ENCODE peak calls at places on chromosomes 16 and 17, in seven cellular contexts. P is esophagus squamous epithelium, Q is progenitor cell of endocrine pancreas, M is lower leg skin, R is glutamatergic neuron, L is AG04449, D is GM06990. E is an unnamed sample.

GRCh38 chr16:87963400-87963799 is 12.2 kb downstream of the BANP start:
- DNase-seq in P (no peak), Q (no peak), M (no peak), R (no peak), L (no peak), D (no peak), E (no peak)

GRCh38 chr16:4763791-4764190 is 3.2 kb downstream of the ZNF500 start:
- DNase-seq in P (no peak), Q (no peak), M (no peak), R (no peak), L (no peak), D (no peak), E (no peak)

GRCh38 chr16:55502801-55503366 is 6.0 kb upstream of the LPCAT2 start:
- DNase-seq in P (no peak), Q (no peak), M (peak), R (no peak), L (no peak), D (no peak), E (peak)

GRCh38 chr17:77107506-77108433 is 33.0 kb upstream of the SEC14L1 start:
- DNase-seq in P (no peak), Q (no peak), M (no peak), R (no peak), L (no peak), D (peak), E (peak)

GRCh38 chr16:66523861-66524354 is 26.0 kb downstream of the TK2 start:
- DNase-seq in P (no peak), Q (no peak), M (no peak), R (no peak), L (no peak), D (peak), E (peak)

GRCh38 chr17:70968302-70968701 is 799.0 kb downstream of the KCNJ2 start:
- DNase-seq in P (no peak), Q (no peak), M (no peak), R (no peak), L (no peak), D (no peak), E (no peak)

GRCh38 chr17:79788989-79789942 is 7.6 kb downstream of the CBX8 start:
- DNase-seq in P (no peak), Q (no peak), M (no peak), R (peak), L (no peak), D (no peak), E (no peak)

GRCh38 chr17:59842901-59843652 is 49.7 kb downstream of the TUBD1 start:
- DNase-seq in P (no peak), Q (no peak), M (no peak), R (no peak), L (peak), D (peak), E (no peak)

GRCh38 chr17:33949100-33949499 is 306.0 kb upstream of the CCL2 start:
- DNase-seq in P (no peak), Q (peak), M (no peak), R (peak), L (no peak), D (no peak), E (no peak)

GRCh38 chr17:77736721-77737120 is 221.8 kb upstream of the TNRC6C start:
- DNase-seq in P (no peak), Q (no peak), M (no peak), R (no peak), L (no peak), D (no peak), E (no peak)

GRCh38 chr17:66564992-66565465 is 262.6 kb downstream of the PRKCA start:
- DNase-seq in P (no peak), Q (no peak), M (no peak), R (no peak), L (no peak), D (no peak), E (no peak)

GRCh38 chr16:64397042-64397441 is 724.8 kb downstream of the CDH11 start:
- DNase-seq in P (no peak), Q (no peak), M (no peak), R (no peak), L (no peak), D (no peak), E (no peak)

GRCh38 chr17:66459811-66460270 is 157.4 kb downstream of the PRKCA start:
- DNase-seq in P (no peak), Q (no peak), M (peak), R (no peak), L (peak), D (no peak), E (no peak)

GRCh38 chr17:51259574-51260236 is at the start of gene MBTD1:
- DNase-seq in P (peak), Q (peak), M (peak), R (peak), L (peak), D (peak), E (peak)

GRCh38 chr16:89523680-89524344 is 15.6 kb downstream of the SPG7 start:
- DNase-seq in P (no peak), Q (no peak), M (no peak), R (no peak), L (no peak), D (no peak), E (no peak)

GRCh38 chr16:1401758-1402154 is 12.7 kb downstream of the UNKL start:
- DNase-seq in P (no peak), Q (no peak), M (no peak), R (no peak), L (no peak), D (no peak), E (no peak)

GRCh38 chr16:48384982-48385271 is 286 bp downstream of the SIAH1 start:
- DNase-seq in P (no peak), Q (no peak), M (no peak), R (no peak), L (no peak), D (no peak), E (peak)

GRCh38 chr16:2429771-2430663 is 770 bp downstream of the CCNF start:
- DNase-seq in P (no peak), Q (no peak), M (no peak), R (peak), L (no peak), D (no peak), E (peak)

GRCh38 chr16:7167651-7168050 is 165.0 kb upstream of the RBFOX1 start:
- DNase-seq in P (no peak), Q (no peak), M (no peak), R (no peak), L (no peak), D (no peak), E (no peak)

GRCh38 chr17:2701996-2702741 is 9.4 kb downstream of the CLUH start:
- DNase-seq in P (no peak), Q (no peak), M (no peak), R (peak), L (no peak), D (no peak), E (no peak)
- TF ChIP-seq CTCF in P (no peak), Q (no peak), M (no peak), R (no peak), L (no peak), D (no peak), E (no peak)

DNA sequence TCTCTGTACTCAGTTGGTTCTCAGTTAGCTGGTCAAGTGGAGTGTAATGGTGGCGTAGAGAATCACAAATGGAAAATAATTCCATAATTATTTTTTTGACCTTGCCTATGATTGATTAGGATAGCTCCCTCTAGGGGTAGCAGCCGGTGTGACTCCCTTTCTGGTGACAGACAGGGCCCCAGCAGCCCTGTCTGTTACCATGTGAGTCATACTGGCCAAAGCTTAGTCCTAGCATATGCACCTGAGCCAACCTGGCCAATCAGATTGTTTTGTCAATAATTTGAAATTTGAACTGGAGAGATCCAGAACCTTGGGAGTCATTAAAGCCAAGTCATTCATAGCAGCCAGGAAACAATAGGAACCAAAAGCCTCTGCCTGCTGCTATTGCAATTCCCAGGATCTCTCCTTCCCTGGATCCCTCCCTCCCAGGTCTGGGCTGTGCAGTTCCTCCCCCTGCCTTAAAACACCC is 5.6 kb downstream of the PNPO start:
- DNase-seq in P (peak), Q (peak), M (peak), R (peak), L (peak), D (peak), E (peak)
- TF ChIP-seq CTCF in P (peak), Q (peak), M (peak), R (peak), L (peak), D (peak), E (peak)

DNA sequence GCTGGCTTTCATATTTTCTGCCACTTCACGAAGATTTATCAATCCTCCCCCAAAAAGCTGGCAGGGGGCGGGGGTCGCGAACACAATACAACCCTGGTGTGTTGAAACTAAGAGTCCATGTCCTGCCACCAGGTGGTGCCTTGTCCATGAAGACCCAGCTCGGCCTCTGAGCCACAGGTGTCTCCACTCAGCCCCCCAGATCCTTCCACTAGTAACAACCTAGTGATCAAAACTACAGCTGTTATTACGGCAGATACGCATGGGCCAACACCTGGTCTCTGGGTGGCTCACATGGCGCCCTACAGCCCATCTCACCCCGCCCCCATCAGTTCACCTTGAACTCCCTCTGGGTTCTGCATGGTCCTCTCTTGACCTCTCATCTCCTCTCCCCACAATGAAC is 27.7 kb downstream of the USP7 start:
- DNase-seq in P (no peak), Q (no peak), M (no peak), R (no peak), L (no peak), D (peak), E (no peak)
- TF ChIP-seq CTCF in P (no peak), Q (no peak), M (no peak), R (peak), L (no peak), D (peak), E (peak)

GRCh38 chr17:681738-682137 is 32.9 kb downstream of the VPS53 start:
- DNase-seq in P (no peak), Q (no peak), M (no peak), R (no peak), L (peak), D (no peak), E (no peak)

GRCh38 chr17:683040-683439 is 31.6 kb downstream of the VPS53 start:
- DNase-seq in P (no peak), Q (no peak), M (no peak), R (no peak), L (no peak), D (no peak), E (no peak)

GRCh38 chr17:682150-682549 is 32.5 kb downstream of the VPS53 start:
- DNase-seq in P (no peak), Q (no peak), M (no peak), R (no peak), L (no peak), D (no peak), E (no peak)

GRCh38 chr17:685006-685405 is 29.6 kb downstream of the VPS53 start:
- DNase-seq in P (no peak), Q (no peak), M (no peak), R (no peak), L (no peak), D (no peak), E (no peak)

GRCh38 chr17:683499-684254 is 31.0 kb downstream of the VPS53 start:
- DNase-seq in P (no peak), Q (no peak), M (no peak), R (no peak), L (no peak), D (no peak), E (no peak)
- TF ChIP-seq CTCF in P (no peak), Q (no peak), M (no peak), R (no peak), L (no peak), D (no peak), E (no peak)

DNA sequence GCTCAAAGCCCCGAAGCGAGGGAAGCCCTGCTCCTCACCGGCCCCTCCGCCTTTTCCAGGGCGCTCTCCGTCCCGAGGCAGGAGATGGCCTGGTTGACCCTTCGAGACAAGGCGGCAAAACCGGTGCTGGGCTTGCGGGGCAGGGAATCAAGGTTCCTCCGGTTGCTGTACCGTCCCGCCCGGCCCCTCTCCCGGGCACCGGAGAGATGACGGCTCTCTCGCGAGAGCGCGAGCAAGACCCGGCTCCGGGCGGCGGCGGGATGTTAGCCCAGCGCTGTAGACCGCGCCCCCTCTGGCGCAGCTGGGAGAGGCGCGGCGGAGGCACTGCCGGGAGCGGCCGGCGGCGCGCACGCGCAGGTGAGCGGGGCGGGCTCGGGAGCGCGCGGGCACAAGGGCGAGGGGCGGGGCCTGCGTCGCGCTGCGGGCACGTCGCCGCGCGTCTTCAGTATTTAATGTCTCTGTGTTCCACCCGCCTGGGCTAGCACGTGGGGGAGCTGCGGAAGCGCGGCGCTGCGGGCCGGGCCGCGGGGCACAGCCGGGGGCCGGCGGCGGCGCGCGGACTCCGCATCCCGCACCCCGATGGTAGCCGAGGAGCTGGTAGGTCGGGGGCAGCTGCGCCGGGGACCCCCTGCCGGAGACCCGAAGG is at the start of gene AKAP1:
- DNase-seq in P (peak), Q (peak), M (peak), R (peak), L (no peak), D (peak), E (peak)
- TF ChIP-seq CTCF in P (peak), Q (peak), M (peak), R (no peak), L (peak), D (no peak), E (peak)

GRCh38 chr17:4209611-4210010 is 54.2 kb downstream of the ANKFY1 start:
- DNase-seq in P (no peak), Q (no peak), M (no peak), R (no peak), L (no peak), D (no peak), E (no peak)
- TF ChIP-seq CTCF in P (no peak), Q (no peak), M (no peak), R (no peak), L (no peak), D (no peak), E (no peak)

DNA sequence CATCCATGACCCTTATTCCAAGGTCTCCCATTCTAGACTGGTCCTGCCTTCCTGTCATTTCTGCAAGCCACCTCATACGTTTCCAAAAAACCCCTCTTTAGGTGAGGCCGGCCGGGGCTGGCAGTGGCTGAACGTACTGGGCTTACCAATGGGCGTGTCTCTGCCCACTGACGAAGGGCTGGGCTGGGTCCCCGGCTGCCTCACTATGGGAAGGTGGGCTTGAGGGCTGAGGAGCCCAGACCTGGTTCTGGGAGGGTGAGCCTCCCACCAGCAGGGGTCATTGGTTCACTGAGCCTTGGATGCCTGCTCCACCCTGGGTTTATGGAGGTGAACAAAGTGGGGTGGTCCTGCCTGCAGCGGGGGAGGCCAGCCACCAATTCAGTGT is 19.9 kb downstream of the KDM8 start:
- DNase-seq in P (no peak), Q (no peak), M (no peak), R (no peak), L (no peak), D (no peak), E (peak)
- TF ChIP-seq CTCF in P (peak), Q (peak), M (no peak), R (no peak), L (no peak), D (peak), E (peak)

GRCh38 chr17:45189002-45189401 is 27.3 kb downstream of the HEXIM2 start:
- DNase-seq in P (no peak), Q (no peak), M (no peak), R (no peak), L (no peak), D (no peak), E (no peak)
- TF ChIP-seq CTCF in P (no peak), Q (no peak), M (no peak), R (no peak), L (no peak), D (no peak), E (no peak)

GRCh38 chr16:80947708-80948615 is 58.7 kb downstream of the CMC2 start:
- DNase-seq in P (no peak), Q (no peak), M (no peak), R (no peak), L (no peak), D (no peak), E (no peak)

GRCh38 chr16:80948886-80949502 is 57.7 kb downstream of the CMC2 start:
- DNase-seq in P (no peak), Q (no peak), M (no peak), R (peak), L (no peak), D (peak), E (peak)

GRCh38 chr16:80946481-80946880 is 60.2 kb downstream of the CMC2 start:
- DNase-seq in P (no peak), Q (no peak), M (no peak), R (no peak), L (no peak), D (no peak), E (no peak)

DNA sequence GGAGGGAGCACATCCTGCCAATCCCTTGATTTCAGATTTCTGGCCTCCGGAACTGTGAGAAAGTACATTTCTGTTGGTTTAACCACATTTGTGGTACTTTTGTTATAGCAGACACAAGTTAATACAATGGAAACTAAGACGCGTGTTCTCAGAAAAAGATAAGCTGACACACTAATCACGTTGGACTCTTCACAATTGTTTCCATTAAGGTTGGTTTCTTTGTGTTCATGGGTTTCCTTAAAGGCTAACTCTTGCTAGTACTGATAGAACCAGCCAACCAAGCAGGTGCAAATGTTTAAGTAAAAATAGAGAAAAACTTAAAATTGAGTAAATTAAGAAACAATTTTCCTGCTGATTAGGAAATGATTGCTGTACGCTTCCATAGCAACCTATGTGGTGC is 59.4 kb downstream of the CMC2 start:
- DNase-seq in P (no peak), Q (no peak), M (no peak), R (no peak), L (no peak), D (no peak), E (no peak)
- TF ChIP-seq CTCF in P (no peak), Q (no peak), M (no peak), R (no peak), L (no peak), D (no peak), E (no peak)